ENCODE peak calls at places on chromosomes 4 and X, in seven cellular contexts. One of them, this sample, is unnamed.
A peak's percentile ranks its signal among the peaks of the same experiment; 100 is the strongest.

GRCh38 chrX:38220936-38221386 is 290 bp upstream of the SRPX start:
- DNase-seq in fibroblast of pulmonary artery: peak; percentile 77
- DNase-seq in cardiac muscle cell: no peak
- DNase-seq in choroid plexus epithelial cell: no peak
- DNase-seq in foreskin fibroblast: no peak
- DNase-seq in OCI-LY7: no peak
- DNase-seq in vagina: no peak
- DNase-seq in this sample: no peak

GRCh38 chr4:6221296-6221850 is 21.0 kb upstream of the JAKMIP1 start:
- DNase-seq in fibroblast of pulmonary artery: no peak
- DNase-seq in cardiac muscle cell: no peak
- DNase-seq in choroid plexus epithelial cell: no peak
- DNase-seq in foreskin fibroblast: no peak
- DNase-seq in OCI-LY7: no peak
- DNase-seq in vagina: no peak
- DNase-seq in this sample: no peak

GRCh38 chrX:120697053-120697452 is 67.2 kb upstream of the C1GALT1C1 start:
- DNase-seq in fibroblast of pulmonary artery: no peak
- DNase-seq in cardiac muscle cell: no peak
- DNase-seq in choroid plexus epithelial cell: no peak
- DNase-seq in foreskin fibroblast: no peak
- DNase-seq in OCI-LY7: peak; percentile 1
- DNase-seq in vagina: no peak
- DNase-seq in this sample: peak; percentile 88

GRCh38 chr4:181877329-181877848 is 365.8 kb upstream of the TENM3 start:
- DNase-seq in fibroblast of pulmonary artery: no peak
- DNase-seq in cardiac muscle cell: no peak
- DNase-seq in choroid plexus epithelial cell: peak; percentile 40
- DNase-seq in foreskin fibroblast: no peak
- DNase-seq in OCI-LY7: no peak
- DNase-seq in vagina: no peak
- DNase-seq in this sample: no peak

GRCh38 chr4:1239141-1239948 is 9.6 kb downstream of the CTBP1 start:
- DNase-seq in fibroblast of pulmonary artery: no peak
- DNase-seq in cardiac muscle cell: no peak
- DNase-seq in choroid plexus epithelial cell: no peak
- DNase-seq in foreskin fibroblast: no peak
- DNase-seq in OCI-LY7: no peak
- DNase-seq in vagina: no peak
- DNase-seq in this sample: no peak

GRCh38 chr4:1497189-1497801 is 91.1 kb upstream of the NKX1-1 start:
- DNase-seq in fibroblast of pulmonary artery: no peak
- DNase-seq in cardiac muscle cell: no peak
- DNase-seq in choroid plexus epithelial cell: no peak
- DNase-seq in foreskin fibroblast: no peak
- DNase-seq in OCI-LY7: no peak
- DNase-seq in vagina: no peak
- DNase-seq in this sample: no peak

GRCh38 chr4:147354271-147354670 is 126.6 kb upstream of the EDNRA start:
- DNase-seq in fibroblast of pulmonary artery: no peak
- DNase-seq in cardiac muscle cell: no peak
- DNase-seq in choroid plexus epithelial cell: no peak
- DNase-seq in foreskin fibroblast: no peak
- DNase-seq in OCI-LY7: no peak
- DNase-seq in vagina: no peak
- DNase-seq in this sample: no peak

GRCh38 chr4:181966084-181966483 is 277.1 kb upstream of the TENM3 start:
- DNase-seq in fibroblast of pulmonary artery: no peak
- DNase-seq in cardiac muscle cell: no peak
- DNase-seq in choroid plexus epithelial cell: peak; percentile 12
- DNase-seq in foreskin fibroblast: peak; percentile 51
- DNase-seq in OCI-LY7: no peak
- DNase-seq in vagina: no peak
- DNase-seq in this sample: no peak

GRCh38 chr4:31069151-31069550 is 349.0 kb downstream of the PCDH7 start:
- DNase-seq in fibroblast of pulmonary artery: no peak
- DNase-seq in cardiac muscle cell: no peak
- DNase-seq in choroid plexus epithelial cell: no peak
- DNase-seq in foreskin fibroblast: no peak
- DNase-seq in OCI-LY7: no peak
- DNase-seq in vagina: no peak
- DNase-seq in this sample: no peak

GRCh38 chr4:8379281-8379680 is 61.2 kb downstream of the ACOX3 start:
- DNase-seq in fibroblast of pulmonary artery: no peak
- DNase-seq in cardiac muscle cell: no peak
- DNase-seq in choroid plexus epithelial cell: no peak
- DNase-seq in foreskin fibroblast: no peak
- DNase-seq in OCI-LY7: no peak
- DNase-seq in vagina: no peak
- DNase-seq in this sample: no peak

GRCh38 chr4:89266128-89266527 is 41.5 kb downstream of the GPRIN3 start:
- DNase-seq in fibroblast of pulmonary artery: peak; percentile 27
- DNase-seq in cardiac muscle cell: no peak
- DNase-seq in choroid plexus epithelial cell: no peak
- DNase-seq in foreskin fibroblast: no peak
- DNase-seq in OCI-LY7: no peak
- DNase-seq in vagina: no peak
- DNase-seq in this sample: no peak

GRCh38 chr4:56979674-56980073 is 978 bp downstream of the POLR2B start:
- DNase-seq in fibroblast of pulmonary artery: peak; percentile 46
- DNase-seq in cardiac muscle cell: peak; percentile 16
- DNase-seq in choroid plexus epithelial cell: peak; percentile 52
- DNase-seq in foreskin fibroblast: no peak
- DNase-seq in OCI-LY7: peak; percentile 47
- DNase-seq in vagina: no peak
- DNase-seq in this sample: peak; percentile 32

GRCh38 chr4:115851918-115852766 is 738.7 kb upstream of the NDST4 start:
- DNase-seq in fibroblast of pulmonary artery: peak; percentile 2
- DNase-seq in cardiac muscle cell: peak; percentile 82
- DNase-seq in choroid plexus epithelial cell: peak; percentile 61
- DNase-seq in foreskin fibroblast: no peak
- DNase-seq in OCI-LY7: peak; percentile 58
- DNase-seq in vagina: no peak
- DNase-seq in this sample: peak; percentile 64

GRCh38 chr4:138639018-138639876 is 376.3 kb upstream of the NOCT start:
- DNase-seq in fibroblast of pulmonary artery: peak; percentile 16
- DNase-seq in cardiac muscle cell: no peak
- DNase-seq in choroid plexus epithelial cell: peak; percentile 13
- DNase-seq in foreskin fibroblast: peak; percentile 16
- DNase-seq in OCI-LY7: no peak
- DNase-seq in vagina: no peak
- DNase-seq in this sample: no peak

GRCh38 chrX:154353172-154353843 is 21.1 kb downstream of the FLNA start:
- DNase-seq in fibroblast of pulmonary artery: no peak
- DNase-seq in cardiac muscle cell: no peak
- DNase-seq in choroid plexus epithelial cell: no peak
- DNase-seq in foreskin fibroblast: no peak
- DNase-seq in OCI-LY7: no peak
- DNase-seq in vagina: no peak
- DNase-seq in this sample: no peak

GRCh38 chr4:5134620-5135019 is 83.3 kb downstream of the STK32B start:
- DNase-seq in fibroblast of pulmonary artery: no peak
- DNase-seq in cardiac muscle cell: no peak
- DNase-seq in choroid plexus epithelial cell: no peak
- DNase-seq in foreskin fibroblast: no peak
- DNase-seq in OCI-LY7: no peak
- DNase-seq in vagina: no peak
- DNase-seq in this sample: peak; percentile 37

GRCh38 chr4:121950212-121950679 is 1.6 kb downstream of the TRPC3 start:
- DNase-seq in fibroblast of pulmonary artery: peak; percentile 57
- DNase-seq in cardiac muscle cell: peak; percentile 92
- DNase-seq in choroid plexus epithelial cell: peak; percentile 70
- DNase-seq in foreskin fibroblast: peak; percentile 42
- DNase-seq in OCI-LY7: peak; percentile 29
- DNase-seq in vagina: no peak
- DNase-seq in this sample: peak; percentile 40

GRCh38 chrX:35115205-35115604 is 172.6 kb downstream of the FAM47B start:
- DNase-seq in fibroblast of pulmonary artery: peak; percentile 33
- DNase-seq in cardiac muscle cell: no peak
- DNase-seq in choroid plexus epithelial cell: peak; percentile 44
- DNase-seq in foreskin fibroblast: peak; percentile 26
- DNase-seq in OCI-LY7: no peak
- DNase-seq in vagina: no peak
- DNase-seq in this sample: no peak

GRCh38 chr4:16858275-16858752 is 40.1 kb downstream of the LDB2 start:
- DNase-seq in fibroblast of pulmonary artery: peak; percentile 68
- DNase-seq in cardiac muscle cell: peak; percentile 5
- DNase-seq in choroid plexus epithelial cell: peak; percentile 65
- DNase-seq in foreskin fibroblast: no peak
- DNase-seq in OCI-LY7: no peak
- DNase-seq in vagina: no peak
- DNase-seq in this sample: no peak

GRCh38 chr4:147201016-147201415 is 255.4 kb upstream of the TTC29 start:
- DNase-seq in fibroblast of pulmonary artery: no peak
- DNase-seq in cardiac muscle cell: no peak
- DNase-seq in choroid plexus epithelial cell: peak; percentile 64
- DNase-seq in foreskin fibroblast: no peak
- DNase-seq in OCI-LY7: no peak
- DNase-seq in vagina: no peak
- DNase-seq in this sample: no peak

GRCh38 chrX:34426334-34426733 is 230.8 kb downstream of the TMEM47 start:
- DNase-seq in fibroblast of pulmonary artery: peak; percentile 8
- DNase-seq in cardiac muscle cell: peak; percentile 7
- DNase-seq in choroid plexus epithelial cell: peak; percentile 15
- DNase-seq in foreskin fibroblast: no peak
- DNase-seq in OCI-LY7: no peak
- DNase-seq in vagina: no peak
- DNase-seq in this sample: no peak

GRCh38 chr4:139655116-139655515 is 10.5 kb upstream of the MGST2 start:
- DNase-seq in fibroblast of pulmonary artery: peak; percentile 82
- DNase-seq in cardiac muscle cell: peak; percentile 41
- DNase-seq in choroid plexus epithelial cell: peak; percentile 77
- DNase-seq in foreskin fibroblast: no peak
- DNase-seq in OCI-LY7: peak; percentile 49
- DNase-seq in vagina: no peak
- DNase-seq in this sample: no peak

GRCh38 chr4:139654516-139654915 is 11.1 kb upstream of the MGST2 start:
- DNase-seq in fibroblast of pulmonary artery: no peak
- DNase-seq in cardiac muscle cell: no peak
- DNase-seq in choroid plexus epithelial cell: no peak
- DNase-seq in foreskin fibroblast: no peak
- DNase-seq in OCI-LY7: no peak
- DNase-seq in vagina: no peak
- DNase-seq in this sample: no peak

GRCh38 chr4:139658983-139659382 is 6.6 kb upstream of the MGST2 start:
- DNase-seq in fibroblast of pulmonary artery: no peak
- DNase-seq in cardiac muscle cell: no peak
- DNase-seq in choroid plexus epithelial cell: no peak
- DNase-seq in foreskin fibroblast: no peak
- DNase-seq in OCI-LY7: no peak
- DNase-seq in vagina: no peak
- DNase-seq in this sample: no peak

GRCh38 chr4:139658185-139658584 is 7.4 kb upstream of the MGST2 start:
- DNase-seq in fibroblast of pulmonary artery: peak; percentile 9
- DNase-seq in cardiac muscle cell: no peak
- DNase-seq in choroid plexus epithelial cell: no peak
- DNase-seq in foreskin fibroblast: no peak
- DNase-seq in OCI-LY7: no peak
- DNase-seq in vagina: no peak
- DNase-seq in this sample: no peak

GRCh38 chr4:139656614-139657486 is 8.8 kb upstream of the MGST2 start:
- DNase-seq in fibroblast of pulmonary artery: peak; percentile 84
- DNase-seq in cardiac muscle cell: peak; percentile 84
- DNase-seq in choroid plexus epithelial cell: peak; percentile 88
- DNase-seq in foreskin fibroblast: peak; percentile 55
- DNase-seq in OCI-LY7: peak; percentile 81
- DNase-seq in vagina: no peak
- DNase-seq in this sample: peak; percentile 59
- H3K4me3 ChIP-seq in fibroblast of pulmonary artery: peak overlapping the region; percentile 28
- H3K4me3 ChIP-seq in cardiac muscle cell: no peak overlapping the region
- H3K4me3 ChIP-seq in choroid plexus epithelial cell: no peak overlapping the region
- H3K4me3 ChIP-seq in foreskin fibroblast: peak overlapping the region; percentile 26
- H3K4me3 ChIP-seq in OCI-LY7: no peak overlapping the region
- H3K4me3 ChIP-seq in vagina: no peak overlapping the region
- H3K4me3 ChIP-seq in this sample: no peak overlapping the region

GRCh38 chrX:118977424-118977823 is 3.0 kb downstream of the LONRF3 start:
- DNase-seq in fibroblast of pulmonary artery: no peak
- DNase-seq in cardiac muscle cell: no peak
- DNase-seq in choroid plexus epithelial cell: no peak
- DNase-seq in foreskin fibroblast: no peak
- DNase-seq in OCI-LY7: no peak
- DNase-seq in vagina: no peak
- DNase-seq in this sample: no peak
- H3K4me3 ChIP-seq in fibroblast of pulmonary artery: no peak overlapping the region
- H3K4me3 ChIP-seq in cardiac muscle cell: no peak overlapping the region
- H3K4me3 ChIP-seq in choroid plexus epithelial cell: no peak overlapping the region
- H3K4me3 ChIP-seq in foreskin fibroblast: no peak overlapping the region
- H3K4me3 ChIP-seq in OCI-LY7: no peak overlapping the region
- H3K4me3 ChIP-seq in vagina: no peak overlapping the region
- H3K4me3 ChIP-seq in this sample: no peak overlapping the region

GRCh38 chr4:40337081-40337480 is 1.9 kb downstream of the CHRNA9 start:
- DNase-seq in fibroblast of pulmonary artery: no peak
- DNase-seq in cardiac muscle cell: no peak
- DNase-seq in choroid plexus epithelial cell: no peak
- DNase-seq in foreskin fibroblast: no peak
- DNase-seq in OCI-LY7: no peak
- DNase-seq in vagina: no peak
- DNase-seq in this sample: no peak

GRCh38 chr4:40334591-40335507 is at the start of gene CHRNA9:
- DNase-seq in fibroblast of pulmonary artery: no peak
- DNase-seq in cardiac muscle cell: peak; percentile 47
- DNase-seq in choroid plexus epithelial cell: no peak
- DNase-seq in foreskin fibroblast: no peak
- DNase-seq in OCI-LY7: no peak
- DNase-seq in vagina: no peak
- DNase-seq in this sample: no peak

GRCh38 chr4:40335508-40335860 is 351 bp downstream of the CHRNA9 start:
- DNase-seq in fibroblast of pulmonary artery: peak; percentile 39
- DNase-seq in cardiac muscle cell: no peak
- DNase-seq in choroid plexus epithelial cell: peak; percentile 26
- DNase-seq in foreskin fibroblast: peak; percentile 41
- DNase-seq in OCI-LY7: no peak
- DNase-seq in vagina: no peak
- DNase-seq in this sample: no peak

GRCh38 chr4:40337523-40337922 is 2.4 kb downstream of the CHRNA9 start:
- DNase-seq in fibroblast of pulmonary artery: no peak
- DNase-seq in cardiac muscle cell: no peak
- DNase-seq in choroid plexus epithelial cell: peak; percentile 17
- DNase-seq in foreskin fibroblast: no peak
- DNase-seq in OCI-LY7: no peak
- DNase-seq in vagina: no peak
- DNase-seq in this sample: peak; percentile 71

DNA sequence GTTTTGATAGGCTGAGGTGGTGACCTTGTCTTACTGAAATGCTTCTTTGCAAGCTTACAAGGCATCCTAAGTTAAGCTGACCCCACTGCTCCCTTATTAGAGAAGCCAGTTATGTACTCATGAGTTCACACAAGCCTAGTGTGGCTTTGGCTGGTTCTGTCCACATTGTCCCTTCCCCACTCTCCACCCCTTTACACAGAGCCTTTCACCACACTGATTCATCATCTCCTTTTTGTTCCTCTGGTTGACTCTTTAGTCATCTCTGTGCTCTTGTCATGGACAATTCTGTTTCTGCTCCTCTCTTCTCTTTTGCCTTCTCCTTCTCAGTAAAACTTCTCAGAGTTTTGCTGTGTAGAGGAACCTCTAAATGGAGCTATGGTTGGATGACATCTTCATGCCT is 4.9 kb downstream of the CHRNA9 start:
- DNase-seq in fibroblast of pulmonary artery: no peak
- DNase-seq in cardiac muscle cell: no peak
- DNase-seq in choroid plexus epithelial cell: no peak
- DNase-seq in foreskin fibroblast: no peak
- DNase-seq in OCI-LY7: no peak
- DNase-seq in vagina: no peak
- DNase-seq in this sample: no peak
- H3K4me3 ChIP-seq in fibroblast of pulmonary artery: no peak overlapping the region
- H3K4me3 ChIP-seq in cardiac muscle cell: no peak overlapping the region
- H3K4me3 ChIP-seq in choroid plexus epithelial cell: no peak overlapping the region
- H3K4me3 ChIP-seq in foreskin fibroblast: no peak overlapping the region
- H3K4me3 ChIP-seq in OCI-LY7: no peak overlapping the region
- H3K4me3 ChIP-seq in vagina: no peak overlapping the region
- H3K4me3 ChIP-seq in this sample: no peak overlapping the region

GRCh38 chr4:150581611-150582010 is 340 bp upstream of the MAB21L2 start:
- DNase-seq in fibroblast of pulmonary artery: peak; percentile 71
- DNase-seq in cardiac muscle cell: peak; percentile 58
- DNase-seq in choroid plexus epithelial cell: peak; percentile 90
- DNase-seq in foreskin fibroblast: no peak
- DNase-seq in OCI-LY7: no peak
- DNase-seq in vagina: no peak
- DNase-seq in this sample: no peak
- H3K4me3 ChIP-seq in fibroblast of pulmonary artery: peak overlapping the region; percentile 58
- H3K4me3 ChIP-seq in cardiac muscle cell: no peak overlapping the region
- H3K4me3 ChIP-seq in choroid plexus epithelial cell: peak overlapping the region; percentile 75
- H3K4me3 ChIP-seq in foreskin fibroblast: no peak overlapping the region
- H3K4me3 ChIP-seq in OCI-LY7: no peak overlapping the region
- H3K4me3 ChIP-seq in vagina: no peak overlapping the region
- H3K4me3 ChIP-seq in this sample: no peak overlapping the region

This sample was measured in Jurkat, Clone E6-1.